ENCODE peak calls at places on chromosomes 1 and 21, in five cellular contexts. V, M, Z, R and G are unnamed samples.

GRCh38 chr1:197838836-197839235 is 63.6 kb upstream of the DENND1B start:
- DNase-seq in V (no peak), M (no peak), Z (no peak), R (no peak), G (no peak)

GRCh38 chr21:38878394-38879179 is 72.9 kb downstream of the ETS2 start:
- DNase-seq in V (no peak), M (no peak), Z (no peak), R (no peak), G (no peak)

GRCh38 chr1:219121634-219122033 is 52.0 kb upstream of the LYPLAL1 start:
- DNase-seq in V (no peak), M (no peak), Z (no peak), R (no peak), G (no peak)

GRCh38 chr1:3454811-3455618 is 550 bp downstream of the ARHGEF16 start:
- DNase-seq in V (peak), M (no peak), Z (peak), R (peak), G (peak)

GRCh38 chr1:170776147-170776734 is 112.3 kb downstream of the PRRX1 start:
- DNase-seq in V (no peak), M (no peak), Z (no peak), R (no peak), G (no peak)

GRCh38 chr1:239025997-239026694 is 360.2 kb upstream of the CHRM3 start:
- DNase-seq in V (no peak), M (no peak), Z (no peak), R (no peak), G (no peak)

GRCh38 chr1:231139659-231140650 is 21.9 kb upstream of the TRIM67 start:
- DNase-seq in V (no peak), M (no peak), Z (peak), R (no peak), G (no peak)

GRCh38 chr1:21919520-21919919 is 17.6 kb downstream of the HSPG2 start:
- DNase-seq in V (no peak), M (no peak), Z (no peak), R (no peak), G (no peak)

GRCh38 chr21:35333831-35334593 is 284.9 kb upstream of the RUNX1 start:
- DNase-seq in V (no peak), M (no peak), Z (no peak), R (no peak), G (no peak)

GRCh38 chr1:9717193-9718005 is 65.9 kb downstream of the PIK3CD start:
- DNase-seq in V (peak), M (peak), Z (no peak), R (no peak), G (peak)

GRCh38 chr1:30058966-30059365 is 664.4 kb downstream of the MATN1 start:
- DNase-seq in V (no peak), M (no peak), Z (peak), R (no peak), G (no peak)

GRCh38 chr21:43210454-43211084 is 41.8 kb downstream of the CRYAA start:
- DNase-seq in V (no peak), M (no peak), Z (no peak), R (no peak), G (no peak)

GRCh38 chr1:218643281-218643680 is 298.1 kb downstream of the TGFB2 start:
- DNase-seq in V (no peak), M (no peak), Z (no peak), R (no peak), G (no peak)

GRCh38 chr1:226965581-226966440 is 25.7 kb downstream of the COQ8A start:
- DNase-seq in V (no peak), M (no peak), Z (no peak), R (no peak), G (no peak)

GRCh38 chr1:28518745-28519341 is 13.0 kb downstream of the RCC1 start:
- DNase-seq in V (no peak), M (peak), Z (peak), R (no peak), G (no peak)

GRCh38 chr21:42349420-42350075 is 1.2 kb downstream of the TFF2 start:
- DNase-seq in V (no peak), M (no peak), Z (no peak), R (no peak), G (no peak)

GRCh38 chr1:19764848-19765247 is 34.9 kb downstream of the TMCO4 start:
- DNase-seq in V (no peak), M (no peak), Z (no peak), R (no peak), G (no peak)

GRCh38 chr1:231338270-231339128 is at the start of gene SPRTN:
- DNase-seq in V (no peak), M (peak), Z (no peak), R (no peak), G (no peak)

GRCh38 chr1:226887006-226887405 is 16.6 kb downstream of the PSEN2 start:
- DNase-seq in V (no peak), M (no peak), Z (no peak), R (no peak), G (no peak)

GRCh38 chr1:245575710-245576109 is 420.9 kb downstream of the KIF26B start:
- DNase-seq in V (no peak), M (no peak), Z (no peak), R (no peak), G (no peak)

GRCh38 chr1:11831945-11832725 is 15.4 kb downstream of the NPPA start:
- DNase-seq in V (no peak), M (no peak), Z (no peak), R (no peak), G (no peak)

GRCh38 chr1:9410737-9411297 is 118.1 kb downstream of the SPSB1 start:
- DNase-seq in V (peak), M (peak), Z (no peak), R (no peak), G (peak)

GRCh38 chr1:100440075-100440809 is 87.9 kb downstream of the CDC14A start:
- DNase-seq in V (peak), M (peak), Z (no peak), R (no peak), G (no peak)

GRCh38 chr1:170885551-170885950 is 49.8 kb upstream of the MROH9 start:
- DNase-seq in V (no peak), M (no peak), Z (no peak), R (no peak), G (no peak)

GRCh38 chr21:42097860-42098259 is 26.7 kb downstream of the UMODL1 start:
- DNase-seq in V (no peak), M (no peak), Z (peak), R (no peak), G (peak)